ENCODE peak calls at places on chromosomes 4 and X, in five cellular contexts. One of them, this sample, is unnamed.

GRCh38 chr4:84804126-84804525 is 162.4 kb downstream of the WDFY3 start:
- DNase-seq in glutamatergic neuron: no peak
- DNase-seq in nucleus accumbens: no peak
- DNase-seq in activated T-cell treated with anti-CD3 and anti-CD28 coated beads, Interleukin-2, amount 50 U/mL, for 4 hours: no peak
- DNase-seq in AG08396: peak
- DNase-seq in this sample: no peak

GRCh38 chr4:53365121-53365485 is 758 bp downstream of the SCFD2 start:
- DNase-seq in activated T-cell treated with anti-CD3 and anti-CD28 coated beads, Interleukin-2, amount 50 U/mL, for 4 hours: no peak
- DNase-seq in glutamatergic neuron: no peak
- DNase-seq in nucleus accumbens: no peak
- DNase-seq in AG08396: peak
- DNase-seq in this sample: peak

GRCh38 chr4:107666134-107666533 is 53.9 kb downstream of the PAPSS1 start:
- DNase-seq in nucleus accumbens: no peak
- DNase-seq in AG08396: peak
- DNase-seq in activated T-cell treated with anti-CD3 and anti-CD28 coated beads, Interleukin-2, amount 50 U/mL, for 4 hours: no peak
- DNase-seq in glutamatergic neuron: no peak
- DNase-seq in this sample: no peak

GRCh38 chr4:94412019-94413017 is 39.4 kb upstream of the PDLIM5 start:
- DNase-seq in nucleus accumbens: no peak
- DNase-seq in activated T-cell treated with anti-CD3 and anti-CD28 coated beads, Interleukin-2, amount 50 U/mL, for 4 hours: no peak
- DNase-seq in AG08396: peak
- DNase-seq in glutamatergic neuron: no peak
- DNase-seq in this sample: no peak

GRCh38 chr4:43567644-43568043 is 675.1 kb downstream of the GRXCR1 start:
- DNase-seq in AG08396: no peak
- DNase-seq in glutamatergic neuron: no peak
- DNase-seq in nucleus accumbens: no peak
- DNase-seq in activated T-cell treated with anti-CD3 and anti-CD28 coated beads, Interleukin-2, amount 50 U/mL, for 4 hours: no peak
- DNase-seq in this sample: no peak

GRCh38 chrX:56029691-56030090 is 202.5 kb upstream of the KLF8 start:
- DNase-seq in nucleus accumbens: no peak
- DNase-seq in activated T-cell treated with anti-CD3 and anti-CD28 coated beads, Interleukin-2, amount 50 U/mL, for 4 hours: no peak
- DNase-seq in glutamatergic neuron: no peak
- DNase-seq in AG08396: no peak
- DNase-seq in this sample: no peak

GRCh38 chrX:42704454-42704853 is 73.5 kb downstream of the PPP1R2C start:
- DNase-seq in glutamatergic neuron: no peak
- DNase-seq in AG08396: no peak
- DNase-seq in activated T-cell treated with anti-CD3 and anti-CD28 coated beads, Interleukin-2, amount 50 U/mL, for 4 hours: no peak
- DNase-seq in nucleus accumbens: no peak
- DNase-seq in this sample: no peak

GRCh38 chr4:111537861-111538260 is 607.4 kb upstream of the FAM241A start:
- DNase-seq in glutamatergic neuron: no peak
- DNase-seq in activated T-cell treated with anti-CD3 and anti-CD28 coated beads, Interleukin-2, amount 50 U/mL, for 4 hours: no peak
- DNase-seq in nucleus accumbens: no peak
- DNase-seq in AG08396: no peak
- DNase-seq in this sample: no peak

GRCh38 chr4:127045872-127046271 is 586.9 kb upstream of the INTU start:
- DNase-seq in glutamatergic neuron: no peak
- DNase-seq in AG08396: no peak
- DNase-seq in activated T-cell treated with anti-CD3 and anti-CD28 coated beads, Interleukin-2, amount 50 U/mL, for 4 hours: no peak
- DNase-seq in nucleus accumbens: no peak
- DNase-seq in this sample: no peak

GRCh38 chrX:135331525-135331924 is 22.2 kb downstream of the ETDC start:
- DNase-seq in nucleus accumbens: no peak
- DNase-seq in AG08396: no peak
- DNase-seq in glutamatergic neuron: no peak
- DNase-seq in activated T-cell treated with anti-CD3 and anti-CD28 coated beads, Interleukin-2, amount 50 U/mL, for 4 hours: no peak
- DNase-seq in this sample: no peak

GRCh38 chr4:44025376-44026020 is 423.1 kb downstream of the KCTD8 start:
- DNase-seq in AG08396: no peak
- DNase-seq in activated T-cell treated with anti-CD3 and anti-CD28 coated beads, Interleukin-2, amount 50 U/mL, for 4 hours: no peak
- DNase-seq in nucleus accumbens: no peak
- DNase-seq in glutamatergic neuron: no peak
- DNase-seq in this sample: no peak

GRCh38 chr4:151573945-151574344 is 165.0 kb downstream of the FHIP1A start:
- DNase-seq in activated T-cell treated with anti-CD3 and anti-CD28 coated beads, Interleukin-2, amount 50 U/mL, for 4 hours: no peak
- DNase-seq in AG08396: no peak
- DNase-seq in glutamatergic neuron: no peak
- DNase-seq in nucleus accumbens: no peak
- DNase-seq in this sample: no peak

GRCh38 chr4:3291411-3291968 is 1.3 kb upstream of the RGS12 start:
- DNase-seq in activated T-cell treated with anti-CD3 and anti-CD28 coated beads, Interleukin-2, amount 50 U/mL, for 4 hours: no peak
- DNase-seq in nucleus accumbens: no peak
- DNase-seq in AG08396: no peak
- DNase-seq in glutamatergic neuron: no peak
- DNase-seq in this sample: no peak

GRCh38 chrX:103953353-103953752 is 9.1 kb upstream of the TMSB15B start:
- DNase-seq in nucleus accumbens: no peak
- DNase-seq in activated T-cell treated with anti-CD3 and anti-CD28 coated beads, Interleukin-2, amount 50 U/mL, for 4 hours: no peak
- DNase-seq in AG08396: no peak
- DNase-seq in glutamatergic neuron: no peak
- DNase-seq in this sample: no peak

GRCh38 chr4:38868055-38868965 is 704 bp downstream of the FAM114A1 start:
- DNase-seq in glutamatergic neuron: no peak
- DNase-seq in nucleus accumbens: peak
- DNase-seq in activated T-cell treated with anti-CD3 and anti-CD28 coated beads, Interleukin-2, amount 50 U/mL, for 4 hours: no peak
- DNase-seq in AG08396: peak
- DNase-seq in this sample: no peak

GRCh38 chrX:43627147-43627546 is 29.0 kb upstream of the MAOA start:
- DNase-seq in AG08396: no peak
- DNase-seq in activated T-cell treated with anti-CD3 and anti-CD28 coated beads, Interleukin-2, amount 50 U/mL, for 4 hours: no peak
- DNase-seq in glutamatergic neuron: no peak
- DNase-seq in nucleus accumbens: no peak
- DNase-seq in this sample: no peak

GRCh38 chr4:124713213-124713592 is 671 bp upstream of the ANKRD50 start:
- DNase-seq in glutamatergic neuron: peak
- DNase-seq in nucleus accumbens: peak
- DNase-seq in AG08396: peak
- DNase-seq in activated T-cell treated with anti-CD3 and anti-CD28 coated beads, Interleukin-2, amount 50 U/mL, for 4 hours: no peak
- DNase-seq in this sample: peak

GRCh38 chr4:128810331-128810870 is 901 bp downstream of the JADE1 start:
- DNase-seq in activated T-cell treated with anti-CD3 and anti-CD28 coated beads, Interleukin-2, amount 50 U/mL, for 4 hours: peak
- DNase-seq in nucleus accumbens: peak
- DNase-seq in glutamatergic neuron: no peak
- DNase-seq in AG08396: peak
- DNase-seq in this sample: peak

GRCh38 chr4:74733760-74734159 is 60.6 kb downstream of the BTC start:
- DNase-seq in activated T-cell treated with anti-CD3 and anti-CD28 coated beads, Interleukin-2, amount 50 U/mL, for 4 hours: no peak
- DNase-seq in AG08396: no peak
- DNase-seq in glutamatergic neuron: no peak
- DNase-seq in nucleus accumbens: no peak
- DNase-seq in this sample: no peak

GRCh38 chr4:89539374-89539773 is 231.8 kb upstream of the GPRIN3 start:
- DNase-seq in AG08396: peak
- DNase-seq in nucleus accumbens: no peak
- DNase-seq in glutamatergic neuron: no peak
- DNase-seq in activated T-cell treated with anti-CD3 and anti-CD28 coated beads, Interleukin-2, amount 50 U/mL, for 4 hours: no peak
- DNase-seq in this sample: no peak

GRCh38 chrX:37697169-37697760 is 11.7 kb downstream of the XK start:
- DNase-seq in glutamatergic neuron: no peak
- DNase-seq in AG08396: no peak
- DNase-seq in nucleus accumbens: no peak
- DNase-seq in activated T-cell treated with anti-CD3 and anti-CD28 coated beads, Interleukin-2, amount 50 U/mL, for 4 hours: no peak
- DNase-seq in this sample: no peak

GRCh38 chr4:122602277-122603142 is 18.4 kb downstream of the IL21 start:
- DNase-seq in nucleus accumbens: no peak
- DNase-seq in glutamatergic neuron: no peak
- DNase-seq in activated T-cell treated with anti-CD3 and anti-CD28 coated beads, Interleukin-2, amount 50 U/mL, for 4 hours: no peak
- DNase-seq in AG08396: no peak
- DNase-seq in this sample: peak

GRCh38 chr4:85527815-85528214 is 52.9 kb downstream of the ARHGAP24 start:
- DNase-seq in glutamatergic neuron: no peak
- DNase-seq in activated T-cell treated with anti-CD3 and anti-CD28 coated beads, Interleukin-2, amount 50 U/mL, for 4 hours: no peak
- DNase-seq in AG08396: no peak
- DNase-seq in nucleus accumbens: no peak
- DNase-seq in this sample: no peak

GRCh38 chr4:7421356-7422097 is 13.2 kb downstream of the PSAPL1 start:
- DNase-seq in AG08396: no peak
- DNase-seq in nucleus accumbens: no peak
- DNase-seq in activated T-cell treated with anti-CD3 and anti-CD28 coated beads, Interleukin-2, amount 50 U/mL, for 4 hours: no peak
- DNase-seq in glutamatergic neuron: no peak
- DNase-seq in this sample: no peak

GRCh38 chr4:958314-958665 is 15.1 kb downstream of the DGKQ start:
- DNase-seq in nucleus accumbens: no peak
- DNase-seq in AG08396: no peak
- DNase-seq in activated T-cell treated with anti-CD3 and anti-CD28 coated beads, Interleukin-2, amount 50 U/mL, for 4 hours: no peak
- DNase-seq in glutamatergic neuron: no peak
- DNase-seq in this sample: no peak

GRCh38 chrX:49177338-49177833 is 5.7 kb downstream of the PLP2 start:
- DNase-seq in activated T-cell treated with anti-CD3 and anti-CD28 coated beads, Interleukin-2, amount 50 U/mL, for 4 hours: no peak
- DNase-seq in glutamatergic neuron: no peak
- DNase-seq in AG08396: no peak
- DNase-seq in nucleus accumbens: no peak
- DNase-seq in this sample: no peak

GRCh38 chrX:136879001-136879667 is 1.4 kb downstream of the RBMX start:
- DNase-seq in nucleus accumbens: no peak
- DNase-seq in AG08396: no peak
- DNase-seq in glutamatergic neuron: no peak
- DNase-seq in activated T-cell treated with anti-CD3 and anti-CD28 coated beads, Interleukin-2, amount 50 U/mL, for 4 hours: no peak
- DNase-seq in this sample: no peak

GRCh38 chrX:47581731-47582647 is at the start of gene TIMP1:
- DNase-seq in glutamatergic neuron: peak
- DNase-seq in activated T-cell treated with anti-CD3 and anti-CD28 coated beads, Interleukin-2, amount 50 U/mL, for 4 hours: peak
- DNase-seq in AG08396: peak
- DNase-seq in nucleus accumbens: peak
- DNase-seq in this sample: peak

GRCh38 chr4:151922811-151923210 is 162.0 kb upstream of the GATB start:
- DNase-seq in activated T-cell treated with anti-CD3 and anti-CD28 coated beads, Interleukin-2, amount 50 U/mL, for 4 hours: no peak
- DNase-seq in nucleus accumbens: no peak
- DNase-seq in glutamatergic neuron: no peak
- DNase-seq in AG08396: no peak
- DNase-seq in this sample: no peak

GRCh38 chr4:185518069-185518468 is 17.2 kb downstream of the PDLIM3 start:
- DNase-seq in activated T-cell treated with anti-CD3 and anti-CD28 coated beads, Interleukin-2, amount 50 U/mL, for 4 hours: no peak
- DNase-seq in AG08396: no peak
- DNase-seq in nucleus accumbens: no peak
- DNase-seq in glutamatergic neuron: no peak
- DNase-seq in this sample: no peak

GRCh38 chr4:83852085-83852451 is 316.2 kb downstream of the GPAT3 start:
- DNase-seq in activated T-cell treated with anti-CD3 and anti-CD28 coated beads, Interleukin-2, amount 50 U/mL, for 4 hours: no peak
- DNase-seq in nucleus accumbens: no peak
- DNase-seq in glutamatergic neuron: no peak
- DNase-seq in AG08396: peak
- DNase-seq in this sample: no peak

GRCh38 chrX:2690856-2691542 is at the start of gene CD99:
- DNase-seq in nucleus accumbens: no peak
- DNase-seq in activated T-cell treated with anti-CD3 and anti-CD28 coated beads, Interleukin-2, amount 50 U/mL, for 4 hours: peak
- DNase-seq in AG08396: peak
- DNase-seq in glutamatergic neuron: peak
- DNase-seq in this sample: peak

GRCh38 chr4:169215656-169216055 is 55.1 kb downstream of the SH3RF1 start:
- DNase-seq in activated T-cell treated with anti-CD3 and anti-CD28 coated beads, Interleukin-2, amount 50 U/mL, for 4 hours: no peak
- DNase-seq in glutamatergic neuron: no peak
- DNase-seq in AG08396: no peak
- DNase-seq in nucleus accumbens: no peak
- DNase-seq in this sample: no peak

GRCh38 chrX:49041683-49042529 is 1.3 kb downstream of the TFE3 start:
- DNase-seq in nucleus accumbens: no peak
- DNase-seq in glutamatergic neuron: no peak
- DNase-seq in activated T-cell treated with anti-CD3 and anti-CD28 coated beads, Interleukin-2, amount 50 U/mL, for 4 hours: no peak
- DNase-seq in AG08396: no peak
- DNase-seq in this sample: no peak

GRCh38 chr4:99536848-99537247 is 26.0 kb downstream of the C4orf17 start:
- DNase-seq in AG08396: no peak
- DNase-seq in activated T-cell treated with anti-CD3 and anti-CD28 coated beads, Interleukin-2, amount 50 U/mL, for 4 hours: no peak
- DNase-seq in glutamatergic neuron: no peak
- DNase-seq in nucleus accumbens: no peak
- DNase-seq in this sample: no peak

GRCh38 chr4:152696764-152697250 is 17.0 kb upstream of the TMEM154 start:
- DNase-seq in glutamatergic neuron: no peak
- DNase-seq in AG08396: no peak
- DNase-seq in activated T-cell treated with anti-CD3 and anti-CD28 coated beads, Interleukin-2, amount 50 U/mL, for 4 hours: peak
- DNase-seq in nucleus accumbens: no peak
- DNase-seq in this sample: peak

GRCh38 chr4:67725132-67725531 is 24.2 kb upstream of the UBA6 start:
- DNase-seq in glutamatergic neuron: no peak
- DNase-seq in activated T-cell treated with anti-CD3 and anti-CD28 coated beads, Interleukin-2, amount 50 U/mL, for 4 hours: no peak
- DNase-seq in AG08396: no peak
- DNase-seq in nucleus accumbens: no peak
- DNase-seq in this sample: no peak

GRCh38 chr4:97394653-97395052 is 748.6 kb downstream of the STPG2 start:
- DNase-seq in activated T-cell treated with anti-CD3 and anti-CD28 coated beads, Interleukin-2, amount 50 U/mL, for 4 hours: no peak
- DNase-seq in nucleus accumbens: no peak
- DNase-seq in glutamatergic neuron: no peak
- DNase-seq in AG08396: no peak
- DNase-seq in this sample: no peak

GRCh38 chrX:88135735-88136134 is 611.3 kb upstream of the CPXCR1 start:
- DNase-seq in AG08396: no peak
- DNase-seq in nucleus accumbens: no peak
- DNase-seq in glutamatergic neuron: no peak
- DNase-seq in activated T-cell treated with anti-CD3 and anti-CD28 coated beads, Interleukin-2, amount 50 U/mL, for 4 hours: no peak
- DNase-seq in this sample: no peak

GRCh38 chr4:21554036-21554435 is 394.5 kb downstream of the KCNIP4 start:
- DNase-seq in AG08396: no peak
- DNase-seq in activated T-cell treated with anti-CD3 and anti-CD28 coated beads, Interleukin-2, amount 50 U/mL, for 4 hours: no peak
- DNase-seq in nucleus accumbens: no peak
- DNase-seq in glutamatergic neuron: peak
- DNase-seq in this sample: no peak

This sample was measured in GM10248.